ENCODE peak calls at places on chromosomes 2 and 18, in nine cellular contexts. G is IMR-90, W is ovary, A is HepG2, L is K562, O is GM12878, F is heart left ventricle, B is adrenal gland, I is A549. Y is an unnamed sample.
A peak's percentile ranks its signal among the peaks of the same experiment; 100 is the strongest.

GRCh38 chr2:106847366-106847765 is 38.6 kb downstream of the ST6GAL2 start:
- DNase-seq in G (no peak), W (no peak), A (no peak), L (no peak), O (no peak), F (no peak), B (no peak), I (no peak), Y (no peak)

GRCh38 chr2:176854062-176854461 is 358.5 kb upstream of the HNRNPA3 start:
- DNase-seq in G (no peak), W (no peak), A (no peak), L (no peak), O (no peak), F (no peak), B (no peak), I (no peak), Y (no peak)

GRCh38 chr2:48424356-48424755 is 105.6 kb upstream of the STON1 start:
- DNase-seq in G (no peak), W (no peak), A (no peak), L (no peak), O (no peak), F (no peak), B (no peak), I (no peak), Y (no peak)

GRCh38 chr18:34707670-34708069 is 2.4 kb upstream of the DTNA start:
- DNase-seq in G (peak; percentile 92), W (peak; percentile 59), A (no peak), L (no peak), O (no peak), F (no peak), B (peak; percentile 78), I (peak; percentile 35), Y (peak; percentile 40)

GRCh38 chr18:80175451-80176235 is 66.6 kb downstream of the ADNP2 start:
- DNase-seq in G (no peak), W (no peak), A (no peak), L (no peak), O (no peak), F (no peak), B (no peak), I (no peak), Y (no peak)

GRCh38 chr2:112891333-112891950 is 19.5 kb upstream of the IL37 start:
- DNase-seq in G (no peak), W (no peak), A (no peak), L (no peak), O (no peak), F (no peak), B (no peak), I (no peak), Y (no peak)

GRCh38 chr2:218465987-218466633 is 47.2 kb downstream of the VIL1 start:
- DNase-seq in G (peak; percentile 36), W (no peak), A (peak; percentile 34), L (peak; percentile 12), O (no peak), F (no peak), B (no peak), I (peak; percentile 23), Y (no peak)

GRCh38 chr18:21830533-21830932 is 89.9 kb downstream of the MIB1 start:
- DNase-seq in G (no peak), W (no peak), A (no peak), L (no peak), O (no peak), F (no peak), B (no peak), I (no peak), Y (no peak)

GRCh38 chr18:10381516-10381915 is 72.9 kb upstream of the APCDD1 start:
- DNase-seq in G (peak; percentile 43), W (no peak), A (no peak), L (no peak), O (no peak), F (no peak), B (no peak), I (no peak), Y (no peak)

GRCh38 chr18:6941988-6942387 is 175.6 kb downstream of the LAMA1 start:
- DNase-seq in G (no peak), W (no peak), A (no peak), L (no peak), O (no peak), F (no peak), B (no peak), I (no peak), Y (no peak)

GRCh38 chr2:105675841-105676240 is 68.9 kb upstream of the NCK2 start:
- DNase-seq in G (no peak), W (no peak), A (no peak), L (no peak), O (no peak), F (no peak), B (no peak), I (no peak), Y (no peak)

GRCh38 chr2:180980185-180980942 is at the start of gene UBE2E3:
- DNase-seq in G (peak; percentile 72), W (peak; percentile 89), A (peak; percentile 67), L (peak; percentile 92), O (no peak), F (peak; percentile 90), B (peak; percentile 82), I (peak; percentile 77), Y (peak; percentile 85)
- TF ChIP-seq POLR2A in G (peak; percentile 44), W (peak; percentile 25), A (peak; percentile 76), L (peak; percentile 66), O (peak; percentile 70), F (peak; percentile 30), B (peak; percentile 77), I (peak; percentile 42), Y (no peak)

DNA sequence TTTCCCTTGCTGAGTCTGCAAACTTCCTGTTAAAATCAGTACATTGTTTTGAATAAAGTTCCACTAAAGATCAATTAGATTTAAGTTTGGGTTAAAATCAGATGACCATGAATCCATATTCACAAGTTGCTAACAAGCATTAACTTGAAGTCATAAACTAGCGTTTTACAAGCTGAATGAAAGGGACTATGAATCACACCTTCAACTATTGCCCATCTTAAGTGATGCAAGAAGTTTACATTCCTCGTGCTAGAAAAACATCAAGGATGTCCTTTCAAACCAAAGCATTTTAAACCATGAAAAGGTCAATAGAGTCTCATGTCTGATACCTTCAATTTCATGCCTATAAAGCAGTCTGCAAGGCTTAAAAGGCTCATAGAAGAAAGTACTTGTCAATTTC is 257.2 kb upstream of the SYT4 start:
- DNase-seq in G (no peak), W (no peak), A (no peak), L (no peak), O (no peak), F (no peak), B (no peak), I (no peak), Y (no peak)
- H3K4me3 ChIP-seq in G (no peak overlapping the region), W (no peak overlapping the region), A (no peak overlapping the region), L (no peak overlapping the region), O (no peak overlapping the region), F (no peak overlapping the region), B (no peak overlapping the region), I (no peak overlapping the region), Y (no peak overlapping the region)

GRCh38 chr2:241637233-241638062 is at the start of gene ATG4B:
- DNase-seq in G (peak; percentile 82), W (peak; percentile 88), A (peak; percentile 76), L (peak; percentile 89), O (peak; percentile 44), F (peak; percentile 94), B (peak; percentile 86), I (peak; percentile 92), Y (peak; percentile 92)

GRCh38 chr2:241636182-241636982 is 576 bp downstream of the THAP4 start:
- DNase-seq in G (peak; percentile 20), W (peak; percentile 62), A (peak; percentile 49), L (peak; percentile 42), O (no peak), F (peak; percentile 74), B (peak; percentile 56), I (peak; percentile 52), Y (peak; percentile 46)

GRCh38 chr2:241635756-241636155 is 1.2 kb downstream of the THAP4 start:
- DNase-seq in G (no peak), W (no peak), A (peak; percentile 28), L (peak; percentile 31), O (no peak), F (no peak), B (no peak), I (no peak), Y (no peak)

GRCh38 chr2:241638063-241638660 is 669 bp downstream of the ATG4B start:
- DNase-seq in G (no peak), W (no peak), A (no peak), L (no peak), O (no peak), F (no peak), B (no peak), I (no peak), Y (no peak)

DNA sequence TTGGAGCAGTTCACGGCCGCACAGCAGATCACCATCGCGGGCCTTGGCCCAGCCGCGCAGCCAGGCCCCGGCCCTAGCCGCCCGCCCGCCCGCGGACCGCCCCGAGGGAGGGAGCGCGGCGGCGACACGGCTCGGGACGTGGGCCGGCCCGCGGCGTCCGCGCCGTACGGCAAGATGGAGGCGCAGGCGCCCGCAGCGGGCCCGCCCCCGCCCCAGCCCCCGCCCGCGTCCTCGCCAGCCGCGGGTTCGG is at the start of gene THAP4:
- DNase-seq in G (no peak), W (no peak), A (no peak), L (no peak), O (no peak), F (peak; percentile 86), B (peak; percentile 62), I (no peak), Y (peak; percentile 54)
- TF ChIP-seq POLR2A in G (no peak), W (no peak), A (no peak), L (no peak), O (no peak), F (no peak), B (peak; percentile 37), I (peak; percentile 64), Y (no peak)

GRCh38 chr2:173963817-173964564 is 1.2 kb downstream of the SP3 start:
- DNase-seq in G (peak; percentile 76), W (peak; percentile 90), A (peak; percentile 88), L (peak; percentile 96), O (peak; percentile 66), F (peak; percentile 95), B (peak; percentile 94), I (peak; percentile 95), Y (peak; percentile 91)

GRCh38 chr2:173963323-173963816 is 1.8 kb downstream of the SP3 start:
- DNase-seq in G (peak; percentile 75), W (no peak), A (peak; percentile 71), L (peak; percentile 78), O (no peak), F (no peak), B (peak; percentile 60), I (peak; percentile 76), Y (peak; percentile 47)

GRCh38 chr2:173962583-173963110 is 2.5 kb downstream of the SP3 start:
- DNase-seq in G (no peak), W (no peak), A (no peak), L (peak; percentile 46), O (no peak), F (no peak), B (no peak), I (no peak), Y (no peak)

GRCh38 chr2:173961346-173961705 is 3.8 kb downstream of the SP3 start:
- DNase-seq in G (peak; percentile 67), W (no peak), A (peak; percentile 73), L (no peak), O (no peak), F (no peak), B (no peak), I (no peak), Y (no peak)

DNA sequence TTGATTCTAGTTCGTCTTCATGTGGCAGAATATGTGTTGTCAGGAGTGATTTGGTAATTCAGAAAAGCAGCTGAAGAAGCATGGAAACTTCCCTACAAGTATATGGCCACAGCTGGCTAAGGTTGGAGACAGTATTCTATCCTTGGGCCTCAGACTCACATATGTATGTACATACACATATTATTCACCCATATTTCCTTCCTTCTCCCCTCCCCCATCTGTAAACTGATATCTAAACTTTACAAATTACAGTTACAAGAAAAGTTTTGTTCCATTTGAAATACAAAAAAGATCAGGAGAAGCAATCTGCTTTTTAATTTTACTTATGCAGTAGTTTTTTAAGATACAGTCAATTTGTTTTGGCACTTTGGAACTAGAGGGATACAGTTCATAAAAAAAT is 3.1 kb downstream of the SP3 start:
- DNase-seq in G (peak; percentile 38), W (no peak), A (no peak), L (peak; percentile 47), O (no peak), F (no peak), B (no peak), I (peak; percentile 29), Y (no peak)
- H3K4me3 ChIP-seq in G (peak overlapping the region; percentile 92), W (peak overlapping the region; percentile 95), A (peak overlapping the region; percentile 83), L (peak overlapping the region; percentile 97), O (peak overlapping the region; percentile 76), F (peak overlapping the region; percentile 96), B (no peak overlapping the region), I (peak overlapping the region; percentile 99), Y (no peak overlapping the region)